ENCODE peak calls at places on chromosomes 11 and 22, in eight cellular contexts. One of them, this sample, is unnamed.

GRCh38 chr11:112440518-112440917 is 179.9 kb upstream of the PLET1 start:
- DNase-seq in activated T-helper 2 cell treated with anti-CD3 and anti-CD28 coated beads, Interferon-gamma antibody, Interleukin-2, Interleukin-4, amounts not matched to agents 10 μg/mL and 5 μg/mL and 100 μg/mL, durations not matched to agents 14 hours and 24 hours and 36 hours: no peak
- DNase-seq in AG09319: no peak
- DNase-seq in effector CD4-positive, alpha-beta T cell: no peak
- DNase-seq in HT-29: peak; percentile 24
- DNase-seq in central memory CD4-positive, alpha-beta T cell: no peak
- DNase-seq in EL: peak; percentile 31
- DNase-seq in stimulated activated CD8-positive, alpha-beta memory T cell treated with anti-CD3 and anti-CD28 coated beads, Interleukin-7, amount 100 ng/mL, for 4 hours: no peak
- DNase-seq in this sample: no peak

GRCh38 chr11:76615950-76616349 is 54.6 kb downstream of the LRRC32 start:
- DNase-seq in AG09319: no peak
- DNase-seq in activated T-helper 2 cell treated with anti-CD3 and anti-CD28 coated beads, Interferon-gamma antibody, Interleukin-2, Interleukin-4, amounts not matched to agents 10 μg/mL and 5 μg/mL and 100 μg/mL, durations not matched to agents 14 hours and 24 hours and 36 hours: no peak
- DNase-seq in EL: peak; percentile 22
- DNase-seq in central memory CD4-positive, alpha-beta T cell: no peak
- DNase-seq in HT-29: no peak
- DNase-seq in effector CD4-positive, alpha-beta T cell: no peak
- DNase-seq in stimulated activated CD8-positive, alpha-beta memory T cell treated with anti-CD3 and anti-CD28 coated beads, Interleukin-7, amount 100 ng/mL, for 4 hours: no peak
- DNase-seq in this sample: no peak

GRCh38 chr22:26433805-26434204 is 4.7 kb downstream of the ASPHD2 start:
- DNase-seq in activated T-helper 2 cell treated with anti-CD3 and anti-CD28 coated beads, Interferon-gamma antibody, Interleukin-2, Interleukin-4, amounts not matched to agents 10 μg/mL and 5 μg/mL and 100 μg/mL, durations not matched to agents 14 hours and 24 hours and 36 hours: no peak
- DNase-seq in effector CD4-positive, alpha-beta T cell: no peak
- DNase-seq in central memory CD4-positive, alpha-beta T cell: no peak
- DNase-seq in AG09319: no peak
- DNase-seq in HT-29: no peak
- DNase-seq in EL: no peak
- DNase-seq in stimulated activated CD8-positive, alpha-beta memory T cell treated with anti-CD3 and anti-CD28 coated beads, Interleukin-7, amount 100 ng/mL, for 4 hours: no peak
- DNase-seq in this sample: no peak

GRCh38 chr22:40281717-40282116 is 64.6 kb upstream of the ADSL start:
- DNase-seq in effector CD4-positive, alpha-beta T cell: no peak
- DNase-seq in AG09319: no peak
- DNase-seq in HT-29: no peak
- DNase-seq in stimulated activated CD8-positive, alpha-beta memory T cell treated with anti-CD3 and anti-CD28 coated beads, Interleukin-7, amount 100 ng/mL, for 4 hours: no peak
- DNase-seq in central memory CD4-positive, alpha-beta T cell: no peak
- DNase-seq in EL: no peak
- DNase-seq in activated T-helper 2 cell treated with anti-CD3 and anti-CD28 coated beads, Interferon-gamma antibody, Interleukin-2, Interleukin-4, amounts not matched to agents 10 μg/mL and 5 μg/mL and 100 μg/mL, durations not matched to agents 14 hours and 24 hours and 36 hours: no peak
- DNase-seq in this sample: no peak

GRCh38 chr11:94304559-94304958 is at the start of gene IZUMO1R:
- DNase-seq in EL: no peak
- DNase-seq in activated T-helper 2 cell treated with anti-CD3 and anti-CD28 coated beads, Interferon-gamma antibody, Interleukin-2, Interleukin-4, amounts not matched to agents 10 μg/mL and 5 μg/mL and 100 μg/mL, durations not matched to agents 14 hours and 24 hours and 36 hours: no peak
- DNase-seq in central memory CD4-positive, alpha-beta T cell: no peak
- DNase-seq in HT-29: no peak
- DNase-seq in effector CD4-positive, alpha-beta T cell: no peak
- DNase-seq in stimulated activated CD8-positive, alpha-beta memory T cell treated with anti-CD3 and anti-CD28 coated beads, Interleukin-7, amount 100 ng/mL, for 4 hours: no peak
- DNase-seq in AG09319: no peak
- DNase-seq in this sample: no peak

GRCh38 chr22:50074056-50074455 is 11.2 kb downstream of the MLC1 start:
- DNase-seq in stimulated activated CD8-positive, alpha-beta memory T cell treated with anti-CD3 and anti-CD28 coated beads, Interleukin-7, amount 100 ng/mL, for 4 hours: no peak
- DNase-seq in AG09319: no peak
- DNase-seq in activated T-helper 2 cell treated with anti-CD3 and anti-CD28 coated beads, Interferon-gamma antibody, Interleukin-2, Interleukin-4, amounts not matched to agents 10 μg/mL and 5 μg/mL and 100 μg/mL, durations not matched to agents 14 hours and 24 hours and 36 hours: no peak
- DNase-seq in effector CD4-positive, alpha-beta T cell: no peak
- DNase-seq in EL: no peak
- DNase-seq in HT-29: no peak
- DNase-seq in central memory CD4-positive, alpha-beta T cell: no peak
- DNase-seq in this sample: no peak

GRCh38 chr22:39266398-39267030 is 21.7 kb upstream of the PDGFB start:
- DNase-seq in AG09319: no peak
- DNase-seq in EL: no peak
- DNase-seq in central memory CD4-positive, alpha-beta T cell: no peak
- DNase-seq in effector CD4-positive, alpha-beta T cell: no peak
- DNase-seq in activated T-helper 2 cell treated with anti-CD3 and anti-CD28 coated beads, Interferon-gamma antibody, Interleukin-2, Interleukin-4, amounts not matched to agents 10 μg/mL and 5 μg/mL and 100 μg/mL, durations not matched to agents 14 hours and 24 hours and 36 hours: peak; percentile 22
- DNase-seq in stimulated activated CD8-positive, alpha-beta memory T cell treated with anti-CD3 and anti-CD28 coated beads, Interleukin-7, amount 100 ng/mL, for 4 hours: no peak
- DNase-seq in HT-29: peak; percentile 41
- DNase-seq in this sample: no peak

GRCh38 chr22:36327922-36328551 is 59.7 kb downstream of the MYH9 start:
- DNase-seq in effector CD4-positive, alpha-beta T cell: no peak
- DNase-seq in EL: peak; percentile 38
- DNase-seq in stimulated activated CD8-positive, alpha-beta memory T cell treated with anti-CD3 and anti-CD28 coated beads, Interleukin-7, amount 100 ng/mL, for 4 hours: no peak
- DNase-seq in AG09319: no peak
- DNase-seq in central memory CD4-positive, alpha-beta T cell: no peak
- DNase-seq in HT-29: no peak
- DNase-seq in activated T-helper 2 cell treated with anti-CD3 and anti-CD28 coated beads, Interferon-gamma antibody, Interleukin-2, Interleukin-4, amounts not matched to agents 10 μg/mL and 5 μg/mL and 100 μg/mL, durations not matched to agents 14 hours and 24 hours and 36 hours: no peak
- DNase-seq in this sample: no peak

GRCh38 chr11:31636983-31637382 is 127.4 kb downstream of the ELP4 start:
- DNase-seq in activated T-helper 2 cell treated with anti-CD3 and anti-CD28 coated beads, Interferon-gamma antibody, Interleukin-2, Interleukin-4, amounts not matched to agents 10 μg/mL and 5 μg/mL and 100 μg/mL, durations not matched to agents 14 hours and 24 hours and 36 hours: no peak
- DNase-seq in effector CD4-positive, alpha-beta T cell: no peak
- DNase-seq in central memory CD4-positive, alpha-beta T cell: no peak
- DNase-seq in stimulated activated CD8-positive, alpha-beta memory T cell treated with anti-CD3 and anti-CD28 coated beads, Interleukin-7, amount 100 ng/mL, for 4 hours: no peak
- DNase-seq in HT-29: no peak
- DNase-seq in EL: no peak
- DNase-seq in AG09319: no peak
- DNase-seq in this sample: no peak